ENCODE peak calls at places on chromosomes 12 and 14, in six cellular contexts. C, I, F, T, W and J are unnamed samples.

GRCh38 chr14:92584856-92585255 is 71.3 kb downstream of the RIN3 start:
- DNase-seq in W (no peak), T (no peak), F (no peak), C (no peak), I (no peak), J (no peak)

GRCh38 chr14:98103705-98104104 is 1168.3 kb downstream of the BCL11B start:
- DNase-seq in C (no peak), I (no peak), W (no peak), T (no peak), F (no peak), J (no peak)

GRCh38 chr14:98906123-98906995 is 365.6 kb downstream of the BCL11B start:
- DNase-seq in T (no peak), W (peak; percentile 33), I (no peak), C (peak; percentile 66), F (peak; percentile 33), J (no peak)

GRCh38 chr12:13211859-13212664 is 15.5 kb downstream of the EMP1 start:
- DNase-seq in I (peak; percentile 70), W (peak; percentile 53), F (peak; percentile 83), T (peak; percentile 83), C (peak; percentile 77), J (peak; percentile 80)

GRCh38 chr12:1058423-1058822 is 67.4 kb downstream of the ERC1 start:
- DNase-seq in I (no peak), F (no peak), T (no peak), C (no peak), W (no peak), J (no peak)

GRCh38 chr14:81434230-81434629 is 34.1 kb upstream of the STON2 start:
- DNase-seq in F (peak; percentile 24), W (no peak), T (no peak), I (no peak), C (no peak), J (no peak)

GRCh38 chr12:66011731-66012130 is 118.8 kb downstream of the LLPH start:
- DNase-seq in C (no peak), I (no peak), F (no peak), W (no peak), T (no peak), J (peak; percentile 50)

GRCh38 chr12:45324391-45324790 is 108.5 kb downstream of the ANO6 start:
- DNase-seq in I (no peak), F (no peak), T (no peak), C (no peak), W (no peak), J (peak; percentile 67)

GRCh38 chr14:44778562-44778961 is 183.2 kb downstream of the KLHL28 start:
- DNase-seq in C (peak; percentile 55), F (peak; percentile 68), W (no peak), T (no peak), I (no peak), J (peak; percentile 45)

GRCh38 chr12:114240288-114240687 is 165.7 kb downstream of the TBX5 start:
- DNase-seq in W (no peak), T (no peak), I (no peak), C (no peak), F (no peak), J (no peak)

GRCh38 chr14:85531594-85532391 is 1.8 kb downstream of the FLRT2 start:
- DNase-seq in I (no peak), W (no peak), F (peak; percentile 67), C (no peak), T (no peak), J (peak; percentile 94)
- H3K9me3 ChIP-seq in I (no peaks in the 10 kb centered on the region), W (peaks cover 21% of the 10 kb centered on the region), F (no peaks in the 10 kb centered on the region), C (no peaks in the 10 kb centered on the region), T (no peaks in the 10 kb centered on the region), J (no peaks in the 10 kb centered on the region)

GRCh38 chr12:106369624-106370346 is 12.2 kb downstream of the POLR3B start:
- DNase-seq in W (no peak), I (no peak), T (no peak), C (peak; percentile 86), F (no peak), J (peak; percentile 93)
- TF ChIP-seq EZH2phosphoT487 in W (no peak), I (no peak), T (no peak), C (no peak), F (no peak), J (no peak)

GRCh38 chr12:24741216-24741615 is 207.7 kb downstream of the BCAT1 start:
- DNase-seq in W (no peak), I (no peak), C (no peak), F (no peak), T (no peak), J (no peak)
- H3K4me2 ChIP-seq in W (no peak overlapping the region), I (no peak overlapping the region), C (no peak overlapping the region), F (no peak overlapping the region), T (no peak overlapping the region), J (no peak overlapping the region)

GRCh38 chr12:87428701-87429277 is 600.4 kb downstream of the C12orf50 start:
- DNase-seq in T (no peak), C (peak; percentile 39), I (no peak), W (no peak), F (no peak), J (peak; percentile 58)

GRCh38 chr12:87425942-87426554 is 603.2 kb downstream of the C12orf50 start:
- DNase-seq in W (peak; percentile 36), F (no peak), I (no peak), T (no peak), C (peak; percentile 84), J (no peak)

GRCh38 chr12:87430444-87430843 is 598.8 kb downstream of the C12orf50 start:
- DNase-seq in I (no peak), T (no peak), W (no peak), F (no peak), C (no peak), J (no peak)

DNA sequence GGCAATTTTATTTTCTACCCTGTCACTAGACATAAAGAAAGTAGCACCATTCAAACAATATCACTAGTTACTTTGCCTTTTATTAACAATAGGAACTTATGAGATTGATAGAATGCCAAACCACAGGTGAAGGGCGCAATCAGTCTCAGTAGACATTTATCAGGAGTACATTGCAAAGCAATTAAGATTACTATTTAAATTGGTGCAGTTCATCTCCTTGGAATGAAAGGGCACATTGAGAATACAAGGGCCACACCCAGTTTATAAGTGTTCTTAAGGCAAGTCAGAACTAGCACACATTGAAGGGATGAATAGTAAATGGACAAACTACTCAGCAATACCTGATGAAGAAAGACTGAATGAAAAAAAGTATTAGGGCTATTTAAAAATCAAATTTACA is 601.4 kb downstream of the C12orf50 start:
- DNase-seq in C (peak; percentile 57), W (no peak), I (no peak), T (no peak), F (no peak), J (no peak)
- H3K9me3 ChIP-seq in C (peaks cover 4% of the 10 kb centered on the region), W (no peaks in the 10 kb centered on the region), I (no peaks in the 10 kb centered on the region), T (no peaks in the 10 kb centered on the region), F (no peaks in the 10 kb centered on the region), J (no peaks in the 10 kb centered on the region)

DNA sequence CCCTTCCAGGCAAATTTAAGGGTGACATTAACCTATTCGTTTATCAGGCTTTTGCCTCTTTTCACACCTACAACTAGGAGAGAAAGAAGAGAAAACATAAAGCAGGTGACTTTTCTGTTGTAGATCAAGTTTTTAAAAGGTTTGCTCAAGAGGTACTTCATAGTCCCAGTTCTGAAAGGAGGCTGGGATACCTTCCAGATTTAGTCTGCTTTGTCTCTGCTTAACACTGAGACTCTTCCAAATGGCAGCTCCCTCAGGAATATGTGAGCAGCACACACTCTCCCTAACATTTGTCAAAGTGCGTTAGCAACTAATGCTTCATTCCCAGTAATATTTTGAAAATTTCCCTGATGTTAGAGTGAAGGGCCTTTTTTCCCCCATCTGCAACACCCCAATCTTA is 133.8 kb upstream of the RASSF8 start:
- DNase-seq in T (no peak), F (no peak), W (no peak), I (no peak), C (no peak), J (no peak)
- TF ChIP-seq EZH2phosphoT487 in T (no peak), F (no peak), W (no peak), I (no peak), C (no peak), J (no peak)

GRCh38 chr14:23008836-23009235 is 1.1 kb downstream of the C14orf93 start:
- DNase-seq in F (no peak), W (no peak), T (peak; percentile 8), I (peak; percentile 61), C (peak; percentile 36), J (no peak)

GRCh38 chr14:23005451-23005850 is 4.5 kb downstream of the C14orf93 start:
- DNase-seq in F (no peak), T (no peak), I (no peak), C (no peak), W (no peak), J (no peak)

GRCh38 chr14:23005861-23006534 is 3.9 kb downstream of the C14orf93 start:
- DNase-seq in F (no peak), C (peak; percentile 16), W (no peak), I (no peak), T (no peak), J (peak; percentile 19)

GRCh38 chr14:23009483-23009938 is 432 bp downstream of the C14orf93 start:
- DNase-seq in W (no peak), C (no peak), T (no peak), F (no peak), I (no peak), J (no peak)

GRCh38 chr14:23006544-23007419 is 3.2 kb downstream of the C14orf93 start:
- DNase-seq in F (peak; percentile 97), W (peak; percentile 96), C (peak; percentile 98), T (peak; percentile 92), I (peak; percentile 98), J (peak; percentile 99)
- H3K4me2 ChIP-seq in F (peak overlapping the region; percentile 81), W (peak overlapping the region; percentile 89), C (peak overlapping the region; percentile 89), T (peak overlapping the region; percentile 85), I (peak overlapping the region; percentile 100), J (peak overlapping the region; percentile 84)

DNA sequence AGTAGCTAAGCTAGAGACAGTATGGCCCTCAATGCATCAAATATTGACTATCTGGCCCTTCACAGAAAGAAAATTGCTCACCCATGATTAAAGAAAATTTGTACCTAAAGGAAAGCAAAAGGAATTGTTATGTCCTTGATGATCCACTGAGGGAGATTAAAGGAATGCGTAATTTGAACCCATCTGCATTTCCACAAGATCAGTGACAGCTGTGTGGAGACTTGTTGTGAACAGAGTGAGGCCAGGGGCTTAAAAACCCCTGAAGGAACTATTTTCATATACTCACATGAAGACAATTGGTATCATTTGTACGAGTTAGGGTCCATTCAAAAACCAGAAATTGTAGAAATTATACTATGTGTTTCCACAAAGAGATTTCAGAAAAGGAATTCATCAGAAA is 1908.1 kb upstream of the SEL1L start:
- DNase-seq in F (no peak), T (no peak), W (no peak), I (no peak), C (no peak), J (no peak)
- H3K9me3 ChIP-seq in F (no peaks in the 10 kb centered on the region), T (no peaks in the 10 kb centered on the region), W (peaks cover 12% of the 10 kb centered on the region), I (no peaks in the 10 kb centered on the region), C (no peaks in the 10 kb centered on the region), J (no peaks in the 10 kb centered on the region)